ENCODE peak calls at places on chromosomes 2 and 18, in six cellular contexts. P is endothelial cell of umbilical vein, Q is fibroblast of lung, G is A549, J is spleen, R is transverse colon. K is an unnamed sample.

GRCh38 chr2:129864719-129865118 is 114.7 kb upstream of the RAB6C start:
- DNase-seq in Q (no peak), J (no peak), G (no peak), P (no peak), R (no peak), K (no peak)

GRCh38 chr2:98504386-98505109 is 59.9 kb downstream of the INPP4A start:
- DNase-seq in Q (peak), G (no peak), J (no peak), R (no peak), P (peak), K (no peak)

GRCh38 chr18:64807560-64807959 is 658.7 kb upstream of the LINC00305 start:
- DNase-seq in Q (no peak), G (no peak), P (no peak), R (no peak), J (no peak), K (no peak)

GRCh38 chr2:15846626-15847025 is 93.7 kb upstream of the MYCN start:
- DNase-seq in R (no peak), G (no peak), Q (no peak), J (no peak), P (no peak), K (no peak)

GRCh38 chr2:6986251-6986893 is 69.2 kb downstream of the RNF144A start:
- DNase-seq in G (peak), R (no peak), P (peak), Q (no peak), J (no peak), K (no peak)

GRCh38 chr18:13494879-13495465 is 231.4 kb downstream of the FAM210A start:
- DNase-seq in P (peak), J (no peak), R (no peak), G (no peak), Q (peak), K (no peak)

GRCh38 chr2:233267516-233268245 is 16.2 kb downstream of the ATG16L1 start:
- DNase-seq in Q (no peak), J (peak), G (no peak), P (no peak), R (peak), K (no peak)

GRCh38 chr2:229920011-229920781 is 1.6 kb downstream of the TRIP12 start:
- DNase-seq in R (peak), Q (peak), J (peak), G (no peak), P (peak), K (no peak)

GRCh38 chr2:145006957-145007672 is 487.2 kb upstream of the ZEB2 start:
- DNase-seq in R (no peak), Q (peak), G (peak), P (peak), J (no peak), K (peak)

GRCh38 chr2:168030862-168031624 is 216.4 kb downstream of the STK39 start:
- DNase-seq in G (no peak), R (no peak), P (no peak), J (no peak), Q (peak), K (peak)

GRCh38 chr18:9648431-9649163 is 34.2 kb upstream of the PPP4R1 start:
- DNase-seq in G (peak), P (no peak), R (no peak), Q (no peak), J (no peak), K (no peak)

GRCh38 chr2:182229288-182229687 is 197.5 kb downstream of the PDE1A start:
- DNase-seq in P (peak), R (no peak), J (no peak), G (no peak), Q (peak), K (no peak)

GRCh38 chr2:42193722-42194187 is 24.6 kb downstream of the EML4 start:
- DNase-seq in P (no peak), J (no peak), G (no peak), Q (no peak), R (no peak), K (no peak)

GRCh38 chr18:51236225-51236624 is 38.7 kb upstream of the MEX3C start:
- DNase-seq in R (no peak), P (no peak), G (peak), J (no peak), Q (peak), K (peak)

GRCh38 chr2:68294187-68294586 is 25.6 kb downstream of the CNRIP1 start:
- DNase-seq in J (no peak), Q (no peak), G (no peak), R (no peak), P (no peak), K (no peak)

GRCh38 chr18:67290421-67290820 is 226.1 kb downstream of the DSEL start:
- DNase-seq in J (no peak), Q (peak), P (no peak), G (no peak), R (no peak), K (no peak)

GRCh38 chr2:178859760-178860159 is 52.5 kb upstream of the TTN start:
- DNase-seq in J (no peak), Q (no peak), P (no peak), R (no peak), G (no peak), K (no peak)

GRCh38 chr2:178327516-178327915 is 123.5 kb downstream of the PRKRA start:
- DNase-seq in R (no peak), P (no peak), G (no peak), Q (peak), J (no peak), K (no peak)

GRCh38 chr18:23115683-23116096 is 19.6 kb upstream of the CABLES1 start:
- DNase-seq in P (peak), Q (peak), R (no peak), J (no peak), G (peak), K (peak)

GRCh38 chr18:43919565-43919964 is 642.3 kb upstream of the SYT4 start:
- DNase-seq in R (no peak), G (no peak), J (no peak), Q (peak), P (peak), K (peak)

GRCh38 chr18:63532471-63532870 is 9.7 kb upstream of the SERPINB12 start:
- DNase-seq in G (no peak), R (no peak), P (no peak), Q (no peak), J (no peak), K (no peak)
- H3K27ac ChIP-seq in G (no peak), R (no peak), P (no peak), Q (no peak), J (no peak), K (no peak)

GRCh38 chr2:112764071-112765044 is at the start of gene CKAP2L:
- DNase-seq in R (peak), G (peak), Q (peak), J (peak), P (peak), K (peak)
- TF ChIP-seq CTCF in R (no peak), G (no peak), Q (no peak), J (no peak), P (no peak), K (no peak)

GRCh38 chr2:226838758-226839555 is 3.1 kb downstream of the RHBDD1 start:
- DNase-seq in Q (no peak), R (no peak), J (no peak), G (no peak), P (no peak), K (no peak)
- H3K27ac ChIP-seq in Q (no peak), R (no peak), J (peak), G (no peak), P (no peak), K (no peak)

DNA sequence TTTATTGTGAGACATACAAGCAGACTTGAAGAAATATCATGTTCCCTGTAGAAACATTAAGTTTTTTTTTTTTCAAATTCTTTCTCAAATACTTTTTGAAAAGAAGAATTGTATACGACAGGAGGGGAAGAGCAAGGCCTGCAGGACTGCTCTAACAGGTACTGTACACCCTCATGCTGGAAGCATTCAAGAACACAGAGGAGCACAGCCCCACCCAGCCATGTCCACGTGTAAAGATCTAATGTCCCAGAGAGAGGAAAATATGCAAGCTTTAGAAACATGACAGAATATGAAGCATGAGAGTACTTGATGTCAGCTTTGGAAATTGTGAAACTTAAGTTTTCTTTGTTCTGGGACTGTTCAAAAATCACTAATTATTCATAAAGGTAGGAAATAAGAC is 191.6 kb downstream of the TTC32 start:
- DNase-seq in J (no peak), R (no peak), G (no peak), P (no peak), Q (no peak), K (no peak)
- TF ChIP-seq CTCF in J (no peak), R (no peak), G (no peak), P (no peak), Q (no peak), K (no peak)

DNA sequence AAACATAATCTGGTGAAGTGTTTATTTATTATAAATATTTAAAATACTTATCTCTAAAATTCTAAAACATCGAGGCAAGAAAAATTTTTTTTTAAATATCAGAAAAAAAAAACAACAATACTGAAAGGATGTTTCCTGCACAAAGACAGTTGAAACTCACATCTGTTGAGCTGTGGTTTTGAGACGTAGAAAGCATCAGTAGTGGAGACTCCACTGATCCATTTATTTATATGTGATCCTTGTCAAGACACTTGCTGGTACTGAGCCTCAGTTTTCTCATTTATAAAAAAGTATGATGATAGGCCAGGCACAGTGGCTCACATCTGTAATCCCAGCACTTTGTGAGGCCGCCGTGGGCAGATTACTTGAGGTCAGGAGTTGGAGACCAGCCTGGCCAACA is 183.1 kb downstream of the LRP1B start:
- DNase-seq in R (no peak), P (no peak), J (no peak), G (no peak), Q (no peak), K (no peak)
- H3K27ac ChIP-seq in R (no peak), P (no peak), J (no peak), G (no peak), Q (no peak), K (no peak)

GRCh38 chr2:158546412-158547144 is 89.8 kb downstream of the PKP4 start:
- DNase-seq in G (no peak), R (no peak), P (no peak), Q (no peak), J (no peak), K (no peak)
- TF ChIP-seq CTCF in G (no peak), R (no peak), P (no peak), Q (no peak), J (no peak), K (no peak)